ENCODE peak calls at places on chromosomes 3 and 15, in four cellular contexts. M, E, Q and C are unnamed samples.

GRCh38 chr15:31070867-31071266 is 30.7 kb downstream of the TRPM1 start:
- DNase-seq in Q (no peak), E (no peak), M (peak; percentile 7), C (no peak)

GRCh38 chr15:68175527-68175926 is 29.6 kb downstream of the CALML4 start:
- DNase-seq in Q (no peak), E (no peak), M (no peak), C (no peak)

GRCh38 chr3:37593796-37594195 is 267.9 kb upstream of the CTDSPL start:
- DNase-seq in Q (no peak), E (no peak), M (no peak), C (no peak)

GRCh38 chr3:100891033-100891432 is 102.2 kb downstream of the ABI3BP start:
- DNase-seq in E (no peak), Q (no peak), M (no peak), C (no peak)

GRCh38 chr3:93961489-93961888 is 12.2 kb downstream of the PROS1 start:
- DNase-seq in M (no peak), Q (no peak), E (no peak), C (no peak)

GRCh38 chr3:188627652-188628051 is 473.7 kb downstream of the LPP start:
- DNase-seq in Q (no peak), M (no peak), E (no peak), C (no peak)

GRCh38 chr15:25883860-25884259 is 20.7 kb upstream of the ATP10A start:
- DNase-seq in M (no peak), E (no peak), Q (no peak), C (no peak)

GRCh38 chr15:98660055-98660454 is 11.7 kb downstream of the IGF1R start:
- DNase-seq in M (no peak), Q (no peak), E (no peak), C (no peak)

GRCh38 chr3:24351779-24352469 is 142.7 kb downstream of the THRB start:
- DNase-seq in Q (no peak), E (no peak), M (no peak), C (no peak)

GRCh38 chr3:102083971-102084370 is 234.7 kb downstream of the NFKBIZ start:
- DNase-seq in Q (no peak), E (no peak), M (no peak), C (no peak)

GRCh38 chr15:26146162-26146561 is 283.0 kb upstream of the ATP10A start:
- DNase-seq in M (no peak), Q (no peak), E (no peak), C (no peak)

GRCh38 chr3:191255156-191255555 is 56.1 kb downstream of the OSTN start:
- DNase-seq in Q (no peak), M (no peak), E (no peak), C (no peak)